ENCODE peak calls at places on chromosomes 5 and 9, in five cellular contexts. N, K, R, L and E are unnamed samples.
A peak's percentile ranks its signal among the peaks of the same experiment; 100 is the strongest.

GRCh38 chr5:169296456-169297220 is 4.3 kb downstream of the SLIT3 start:
- DNase-seq in L (no peak), N (peak; percentile 12), R (no peak), K (no peak), E (peak; percentile 22)

GRCh38 chr5:171379961-171380360 is 7.7 kb upstream of the NPM1 start:
- DNase-seq in K (no peak), R (no peak), L (no peak), N (no peak), E (no peak)

GRCh38 chr5:62007457-62007856 is 298.5 kb upstream of the KIF2A start:
- DNase-seq in R (no peak), K (no peak), L (no peak), N (no peak), E (no peak)

GRCh38 chr5:171850354-171850947 is 64.8 kb downstream of the SMIM23 start:
- DNase-seq in L (no peak), K (no peak), R (no peak), N (no peak), E (no peak)

GRCh38 chr9:87140605-87141109 is 193.4 kb upstream of the GAS1 start:
- DNase-seq in L (no peak), N (no peak), R (no peak), K (no peak), E (no peak)

GRCh38 chr9:113631093-113631765 is 167.7 kb downstream of the RGS3 start:
- DNase-seq in R (no peak), N (no peak), L (no peak), K (no peak), E (peak; percentile 13)

GRCh38 chr5:173809014-173809413 is 79.1 kb upstream of the CPEB4 start:
- DNase-seq in N (no peak), K (no peak), R (no peak), L (no peak), E (peak; percentile 83)

GRCh38 chr5:57243286-57244137 is 69.7 kb downstream of the GPBP1 start:
- DNase-seq in K (no peak), N (peak; percentile 26), R (no peak), L (no peak), E (no peak)

GRCh38 chr9:133160742-133161541 is 2.8 kb downstream of the GBGT1 start:
- DNase-seq in R (peak; percentile 79), N (peak; percentile 76), L (peak; percentile 54), K (no peak), E (peak; percentile 88)

GRCh38 chr5:154513669-154514084 is 35.6 kb upstream of the HAND1 start:
- DNase-seq in L (no peak), N (no peak), R (no peak), K (no peak), E (no peak)
- H3K4me3 ChIP-seq in L (no peak overlapping the region), N (no peak overlapping the region), R (no peak overlapping the region), K (no peak overlapping the region), E (no peak overlapping the region)

DNA sequence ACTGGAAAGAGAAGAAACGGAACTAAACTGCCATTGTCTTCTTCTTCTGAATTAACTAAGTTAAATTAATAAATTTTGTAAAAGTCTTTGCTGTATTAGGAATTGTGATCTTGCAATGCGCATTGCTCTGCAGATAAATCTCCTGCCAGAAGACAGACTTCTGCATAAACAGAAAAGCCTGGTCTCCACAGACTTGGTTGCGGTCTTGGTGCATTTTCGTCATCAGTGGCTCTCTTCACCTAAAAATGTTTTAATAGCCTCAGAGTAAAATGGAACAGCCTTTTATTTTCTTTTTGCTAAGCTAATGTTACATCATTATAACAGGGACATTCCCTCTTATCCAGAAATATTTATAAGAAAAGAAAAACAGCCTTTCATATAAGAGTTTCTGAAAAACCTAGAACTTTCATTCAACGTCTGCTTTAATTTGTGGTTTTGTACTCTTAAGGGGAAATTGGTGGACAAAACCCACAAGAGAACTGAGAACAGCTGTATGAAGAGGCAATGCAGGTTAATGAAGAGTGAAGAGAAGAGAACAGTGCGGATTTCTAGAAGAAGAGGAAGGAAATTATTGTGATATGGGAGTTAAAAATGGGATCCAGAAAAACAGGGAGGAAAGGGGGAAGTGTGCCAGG is 10.1 kb downstream of the IFNA5 start:
- DNase-seq in N (no peak), R (no peak), L (no peak), K (no peak), E (no peak)
- H3K27me3 ChIP-seq in N (no peaks in the 10 kb centered on the region), R (no peaks in the 10 kb centered on the region), L (no peaks in the 10 kb centered on the region), K (peaks cover 3% of the 10 kb centered on the region), E (no peaks in the 10 kb centered on the region)

DNA sequence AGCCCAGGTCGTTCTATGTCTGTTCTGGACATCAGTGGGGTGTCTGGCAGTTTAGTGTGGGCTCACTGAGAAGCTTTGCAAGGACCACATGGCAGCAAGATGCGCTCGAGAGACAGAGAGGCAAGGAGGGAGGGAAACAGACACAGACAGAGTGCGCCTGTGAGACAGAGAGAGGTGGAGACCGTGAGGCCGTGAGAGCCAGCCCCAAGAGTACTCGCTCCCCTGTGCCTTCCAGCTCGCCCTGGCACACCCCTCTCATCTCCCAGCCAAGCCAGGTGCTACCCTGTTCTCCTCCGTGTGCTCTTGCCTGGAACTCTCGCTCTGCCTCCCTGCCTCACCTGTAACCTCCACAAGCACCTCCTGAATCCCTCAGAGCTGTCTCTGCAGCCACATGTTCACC is 106.8 kb downstream of the EHMT1 start:
- DNase-seq in L (no peak), R (no peak), K (no peak), N (no peak), E (no peak)
- H3K9me3 ChIP-seq in L (no peaks in the 10 kb centered on the region), R (no peaks in the 10 kb centered on the region), K (peaks cover 12% of the 10 kb centered on the region), N (no peaks in the 10 kb centered on the region), E (no peaks in the 10 kb centered on the region)

GRCh38 chr9:101484046-101484445 is 48.5 kb upstream of the ALDOB start:
- DNase-seq in R (no peak), L (no peak), K (no peak), N (no peak), E (no peak)

GRCh38 chr9:101485873-101486692 is 47.6 kb upstream of the RNF20 start:
- DNase-seq in R (peak; percentile 58), K (no peak), L (peak; percentile 47), N (peak; percentile 67), E (peak; percentile 38)

GRCh38 chr9:101487443-101487855 is 46.2 kb upstream of the RNF20 start:
- DNase-seq in L (no peak), R (no peak), K (no peak), N (no peak), E (no peak)

GRCh38 chr9:101481296-101481695 is 45.7 kb upstream of the ALDOB start:
- DNase-seq in R (no peak), K (no peak), L (no peak), N (no peak), E (no peak)

GRCh38 chr9:101486693-101487442 is 46.8 kb upstream of the RNF20 start:
- DNase-seq in L (peak; percentile 67), R (peak; percentile 74), N (peak; percentile 68), K (no peak), E (peak; percentile 58)
- H3K4me3 ChIP-seq in L (peak overlapping the region; percentile 44), R (peak overlapping the region; percentile 81), N (peak overlapping the region; percentile 65), K (peak overlapping the region; percentile 76), E (peak overlapping the region; percentile 49)

GRCh38 chr9:36759976-36760375 is 187.3 kb downstream of the MELK start:
- DNase-seq in N (no peak), L (no peak), R (no peak), K (no peak), E (no peak)
- H3K27me3 ChIP-seq in N (peaks cover 26% of the 10 kb centered on the region), L (no peaks in the 10 kb centered on the region), R (no peaks in the 10 kb centered on the region), K (peaks cover 10% of the 10 kb centered on the region), E (peaks cover 6% of the 10 kb centered on the region)

GRCh38 chr5:79886456-79886855 is 104.6 kb downstream of the MTX3 start:
- DNase-seq in R (no peak), L (no peak), N (no peak), K (no peak), E (no peak)
- H3K9me3 ChIP-seq in R (no peaks in the 10 kb centered on the region), L (peaks cover 3% of the 10 kb centered on the region), N (no peaks in the 10 kb centered on the region), K (no peaks in the 10 kb centered on the region), E (no peaks in the 10 kb centered on the region)

GRCh38 chr5:126597156-126597555 is 2.1 kb upstream of the ALDH7A1 start:
- DNase-seq in R (no peak), L (no peak), N (no peak), K (peak; percentile 51), E (no peak)

GRCh38 chr5:126594077-126594476 is 942 bp downstream of the ALDH7A1 start:
- DNase-seq in R (no peak), K (no peak), N (no peak), L (no peak), E (no peak)

GRCh38 chr5:126599499-126599898 is 1.2 kb upstream of the PHAX start:
- DNase-seq in R (no peak), L (no peak), K (no peak), N (no peak), E (no peak)

GRCh38 chr5:126594676-126595485 is at the start of gene ALDH7A1:
- DNase-seq in L (peak; percentile 97), N (peak; percentile 90), K (peak; percentile 70), R (peak; percentile 96), E (peak; percentile 96)

GRCh38 chr5:126595486-126596083 is 566 bp upstream of the ALDH7A1 start:
- DNase-seq in N (no peak), R (no peak), L (no peak), K (no peak), E (no peak)
- H3K4me3 ChIP-seq in N (peak overlapping the region; percentile 45), R (peak overlapping the region; percentile 75), L (peak overlapping the region; percentile 69), K (peak overlapping the region; percentile 73), E (no peak overlapping the region)

GRCh38 chr9:23824241-23825142 is 1.5 kb downstream of the ELAVL2 start:
- DNase-seq in K (no peak), R (peak; percentile 26), N (peak; percentile 20), L (no peak), E (no peak)

GRCh38 chr9:23819403-23819802 is 6.6 kb downstream of the ELAVL2 start:
- DNase-seq in K (no peak), L (no peak), R (no peak), N (no peak), E (no peak)

GRCh38 chr9:23820731-23821399 is 5.2 kb downstream of the ELAVL2 start:
- DNase-seq in N (no peak), K (no peak), R (peak; percentile 33), L (peak; percentile 55), E (no peak)

GRCh38 chr9:23822331-23823169 is 3.5 kb downstream of the ELAVL2 start:
- DNase-seq in L (no peak), K (no peak), R (no peak), N (no peak), E (no peak)

DNA sequence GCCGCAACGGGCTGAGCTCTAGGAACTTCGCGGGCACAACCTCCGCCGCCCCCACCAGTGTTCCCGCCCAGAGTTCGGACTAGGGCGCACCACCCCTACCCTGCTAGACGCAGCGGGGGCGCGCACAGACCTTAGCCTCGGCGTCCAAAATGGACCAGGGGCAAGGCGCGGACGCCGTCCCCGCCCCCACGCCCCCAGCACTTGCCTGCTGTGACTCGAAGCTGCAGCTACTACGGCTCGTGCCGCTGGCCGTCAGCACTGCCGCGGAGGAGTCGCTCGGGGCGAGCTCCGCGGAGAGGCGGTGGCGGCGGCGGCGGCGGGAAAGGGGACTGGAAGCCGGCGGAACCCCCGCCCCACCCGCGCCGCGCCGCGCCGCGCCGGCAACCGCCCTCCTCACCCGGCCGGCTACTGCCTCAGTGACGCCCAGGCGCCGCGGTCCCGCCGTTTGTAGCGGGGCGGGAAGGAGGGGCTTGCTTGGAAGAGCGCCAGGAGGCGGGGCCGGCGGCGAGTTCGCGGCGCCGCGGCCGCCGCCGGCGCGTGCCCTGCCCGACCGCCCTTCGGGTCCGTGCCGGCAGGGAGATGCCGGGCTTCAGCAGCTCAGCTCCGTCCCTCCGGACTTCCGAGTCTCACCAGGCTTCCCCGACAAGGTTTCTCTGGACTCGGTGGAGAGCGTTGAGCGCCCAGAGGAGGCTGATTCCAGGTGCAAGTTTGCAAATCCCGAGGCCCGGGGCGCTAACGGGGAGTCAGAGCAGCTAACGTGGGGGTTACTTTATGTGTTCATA is 4.4 kb downstream of the ELAVL2 start:
- DNase-seq in R (peak; percentile 44), N (peak; percentile 26), K (no peak), L (peak; percentile 69), E (peak; percentile 32)
- H3K27me3 ChIP-seq in R (no peaks in the 10 kb centered on the region), N (peaks cover 77% of the 10 kb centered on the region), K (peaks cover 32% of the 10 kb centered on the region), L (peaks cover 27% of the 10 kb centered on the region), E (peaks cover 27% of the 10 kb centered on the region)

GRCh38 chr5:141420855-141421488 is at the start of gene PCDHGA11:
- DNase-seq in R (peak; percentile 73), N (no peak), L (peak; percentile 30), K (no peak), E (no peak)
- H3K9me3 ChIP-seq in R (no peaks in the 10 kb centered on the region), N (peaks cover 99% of the 10 kb centered on the region), L (peaks cover 25% of the 10 kb centered on the region), K (peaks cover 60% of the 10 kb centered on the region), E (peaks cover 26% of the 10 kb centered on the region)